ENCODE peak calls at places on chromosome 10, in five cellular contexts. U, S, N, F and B are unnamed samples.

GRCh38 chr10:101694674-101695403 is at the start of gene FBXW4:
- DNase-seq in U (peak), S (peak), N (peak), F (peak), B (peak)

GRCh38 chr10:119360181-119360921 is 153.0 kb downstream of the GRK5 start:
- DNase-seq in U (no peak), S (no peak), N (peak), F (no peak), B (no peak)

GRCh38 chr10:79386637-79387465 is 39.6 kb downstream of the PPIF start:
- DNase-seq in U (no peak), S (no peak), N (no peak), F (peak), B (no peak)

GRCh38 chr10:33381897-33382578 is 47.6 kb upstream of the NRP1 start:
- DNase-seq in U (no peak), S (peak), N (no peak), F (no peak), B (no peak)

GRCh38 chr10:79184141-79184625 is 115.4 kb downstream of the ZMIZ1 start:
- DNase-seq in U (no peak), S (peak), N (peak), F (no peak), B (no peak)

GRCh38 chr10:132449051-132449825 is 52.2 kb downstream of the PWWP2B start:
- DNase-seq in U (no peak), S (no peak), N (peak), F (no peak), B (no peak)

GRCh38 chr10:30847642-30848041 is 184.0 kb downstream of the ZNF438 start:
- DNase-seq in U (no peak), S (no peak), N (no peak), F (no peak), B (no peak)

GRCh38 chr10:102869290-102870198 is at the start of gene AS3MT:
- DNase-seq in U (no peak), S (peak), N (peak), F (peak), B (no peak)

GRCh38 chr10:69816963-69817605 is 15.4 kb downstream of the COL13A1 start:
- DNase-seq in U (no peak), S (peak), N (no peak), F (no peak), B (no peak)

GRCh38 chr10:29734640-29734979 is 99.8 kb upstream of the SVIL start:
- DNase-seq in U (no peak), S (no peak), N (no peak), F (no peak), B (no peak)